ENCODE peak calls at places on chromosomes 3 and 15, in four cellular contexts. Y is Peyer's patch, A is ovary, F is breast epithelium. O is an unnamed sample.

GRCh38 chr3:131762981-131763380 is 260.2 kb upstream of the MRPL3 start:
- DNase-seq in A (no peak), F (no peak), Y (no peak), O (no peak)

GRCh38 chr3:128956440-128956839 is 37.4 kb downstream of the CFAP92 start:
- DNase-seq in F (no peak), Y (no peak), A (no peak), O (no peak)

GRCh38 chr3:119769394-119770149 is 12.3 kb upstream of the NR1I2 start:
- DNase-seq in Y (peak), F (no peak), A (no peak), O (peak)

GRCh38 chr15:91380114-91380513 is 280.1 kb downstream of the SV2B start:
- DNase-seq in F (no peak), Y (no peak), A (no peak), O (no peak)

GRCh38 chr3:184129012-184129411 is 6.1 kb upstream of the EIF2B5 start:
- DNase-seq in A (no peak), Y (no peak), F (no peak), O (no peak)

GRCh38 chr15:98714906-98715305 is 66.6 kb downstream of the IGF1R start:
- DNase-seq in A (no peak), F (no peak), Y (no peak), O (no peak)

GRCh38 chr3:177729939-177730700 is 532.8 kb upstream of the TBL1XR1 start:
- DNase-seq in F (peak), Y (no peak), A (peak), O (no peak)

GRCh38 chr3:29144807-29145206 is 136.1 kb upstream of the RBMS3 start:
- DNase-seq in A (no peak), Y (no peak), F (no peak), O (no peak)

GRCh38 chr3:159273070-159273469 is 471.2 kb downstream of the MFSD1 start:
- DNase-seq in F (no peak), A (no peak), Y (no peak), O (no peak)

GRCh38 chr15:78072080-78072892 is 5.2 kb downstream of the TBC1D2B start:
- DNase-seq in F (no peak), Y (no peak), A (no peak), O (peak)
- TF ChIP-seq POLR2A in F (peak), Y (peak), A (peak), O (no peak)

GRCh38 chr3:59049671-59050331 is at the start of gene CFAP20DC:
- DNase-seq in Y (peak), A (peak), F (peak), O (peak)
- TF ChIP-seq POLR2A in Y (no peak), A (peak), F (no peak), O (no peak)

DNA sequence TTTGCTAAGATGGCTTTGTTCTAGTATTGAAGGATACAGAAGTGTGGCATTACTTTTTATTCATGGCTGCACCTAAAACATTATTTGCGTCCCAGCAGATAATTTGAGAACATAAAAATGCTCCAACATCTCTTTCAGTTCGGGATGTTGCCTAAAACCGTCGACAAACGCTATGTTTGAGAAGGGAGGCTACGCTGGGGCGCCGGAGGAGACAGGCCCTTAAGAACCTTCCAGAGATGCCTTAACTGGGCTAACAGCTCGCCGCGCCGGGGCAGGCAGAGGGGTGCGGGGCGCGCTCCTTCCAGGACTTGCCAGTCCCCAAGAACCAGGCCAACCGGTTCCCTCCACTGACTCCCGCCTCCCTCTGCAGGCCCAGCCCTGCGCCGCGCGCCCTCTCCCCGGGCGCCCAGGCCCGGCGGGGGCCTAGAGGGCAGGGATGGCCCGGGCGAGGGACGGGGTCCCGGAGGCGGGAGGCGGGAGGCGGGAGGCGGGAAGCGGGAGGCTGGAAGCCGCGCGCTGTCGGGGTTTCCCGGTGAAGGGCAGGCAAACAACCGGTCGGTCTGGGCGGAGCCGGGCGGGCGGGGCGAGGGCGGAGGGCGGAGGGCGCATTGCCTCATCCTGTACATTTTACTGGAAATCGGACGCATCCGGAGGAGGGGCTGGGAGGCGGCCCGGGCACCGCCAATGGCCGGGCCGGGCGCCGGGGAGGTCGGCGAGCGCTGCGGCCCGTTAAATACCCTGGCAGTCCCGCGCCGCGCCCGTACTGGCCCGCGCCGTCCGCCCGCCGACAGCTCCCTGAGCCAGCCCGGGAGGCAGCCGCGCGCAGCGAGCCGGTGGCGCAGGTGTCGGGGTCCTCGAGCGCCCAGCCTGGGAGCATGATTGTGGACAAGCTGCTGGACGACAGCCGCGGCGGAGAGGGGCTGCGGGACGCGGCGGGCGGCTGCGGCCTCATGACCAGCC is at the start of gene NFKBIZ:
- DNase-seq in F (peak), A (peak), Y (peak), O (peak)
- TF ChIP-seq POLR2A in F (peak), A (peak), Y (peak), O (peak)

GRCh38 chr15:90230071-90230494 is 3.7 kb downstream of the CIB1 start:
- DNase-seq in A (no peak), F (no peak), Y (peak), O (no peak)
- TF ChIP-seq POLR2A in A (no peak), F (no peak), Y (peak), O (no peak)

GRCh38 chr3:127915115-127915936 is at the start of gene KBTBD12:
- DNase-seq in Y (no peak), A (peak), F (no peak), O (no peak)
- TF ChIP-seq POLR2A in Y (no peak), A (no peak), F (no peak), O (no peak)